ENCODE peak calls at places on chromosome 18, in six cellular contexts. N, E, L, P, Y and U are unnamed samples.

GRCh38 chr18:76496200-76496890 is 1.3 kb upstream of the ZNF516 start:
- DNase-seq in N (peak), E (peak), L (peak), P (peak), Y (peak), U (peak)

GRCh38 chr18:31205273-31205672 is 42.6 kb upstream of the DSC1 start:
- DNase-seq in N (no peak), E (no peak), L (no peak), P (no peak), Y (no peak), U (no peak)

GRCh38 chr18:13513015-13513414 is 213.3 kb downstream of the FAM210A start:
- DNase-seq in N (no peak), E (no peak), L (peak), P (no peak), Y (no peak), U (no peak)

GRCh38 chr18:7897119-7897518 is 330.0 kb downstream of the PTPRM start:
- DNase-seq in N (no peak), E (no peak), L (no peak), P (no peak), Y (no peak), U (no peak)

GRCh38 chr18:31102941-31103340 is 720 bp upstream of the DSC2 start:
- DNase-seq in N (no peak), E (no peak), L (no peak), P (no peak), Y (no peak), U (no peak)

GRCh38 chr18:28854964-28855363 is 678.0 kb upstream of the CDH2 start:
- DNase-seq in N (peak), E (no peak), L (no peak), P (no peak), Y (no peak), U (no peak)

GRCh38 chr18:30177056-30177455 is 865.5 kb downstream of the DSC3 start:
- DNase-seq in N (no peak), E (no peak), L (no peak), P (no peak), Y (no peak), U (no peak)

GRCh38 chr18:62832282-62832681 is 116.9 kb downstream of the PHLPP1 start:
- DNase-seq in N (no peak), E (no peak), L (no peak), P (no peak), Y (no peak), U (no peak)

GRCh38 chr18:5895300-5895885 is at the start of gene TMEM200C:
- DNase-seq in N (peak), E (no peak), L (no peak), P (peak), Y (peak), U (no peak)

GRCh38 chr18:26227051-26227672 is 917 bp downstream of the TAF4B start:
- DNase-seq in N (no peak), E (no peak), L (no peak), P (peak), Y (peak), U (no peak)

GRCh38 chr18:26225915-26226228 is 373 bp upstream of the TAF4B start:
- DNase-seq in N (no peak), E (no peak), L (no peak), P (no peak), Y (no peak), U (no peak)

GRCh38 chr18:26228562-26229260 is 2.5 kb downstream of the TAF4B start:
- DNase-seq in N (no peak), E (no peak), L (no peak), P (no peak), Y (no peak), U (no peak)

GRCh38 chr18:26225022-26225693 is 1.1 kb upstream of the TAF4B start:
- DNase-seq in N (no peak), E (no peak), L (no peak), P (no peak), Y (no peak), U (no peak)

GRCh38 chr18:26226229-26227050 is at the start of gene TAF4B:
- DNase-seq in N (peak), E (peak), L (peak), P (peak), Y (peak), U (peak)
- TF ChIP-seq POLR2A in N (no peak), E (no peak), L (peak), P (peak), Y (peak), U (no peak)

GRCh38 chr18:26654173-26655009 is 106.0 kb upstream of the KCTD1 start:
- DNase-seq in N (no peak), E (no peak), L (no peak), P (no peak), Y (no peak), U (no peak)
- TF ChIP-seq CTCF in N (no peak), E (no peak), L (no peak), P (no peak), Y (no peak), U (no peak)

GRCh38 chr18:36176177-36176584 is 11.1 kb upstream of the MOCOS start:
- DNase-seq in N (no peak), E (no peak), L (no peak), P (no peak), Y (no peak), U (no peak)
- TF ChIP-seq POLR2A in N (no peak), E (no peak), L (no peak), P (no peak), Y (no peak), U (no peak)

DNA sequence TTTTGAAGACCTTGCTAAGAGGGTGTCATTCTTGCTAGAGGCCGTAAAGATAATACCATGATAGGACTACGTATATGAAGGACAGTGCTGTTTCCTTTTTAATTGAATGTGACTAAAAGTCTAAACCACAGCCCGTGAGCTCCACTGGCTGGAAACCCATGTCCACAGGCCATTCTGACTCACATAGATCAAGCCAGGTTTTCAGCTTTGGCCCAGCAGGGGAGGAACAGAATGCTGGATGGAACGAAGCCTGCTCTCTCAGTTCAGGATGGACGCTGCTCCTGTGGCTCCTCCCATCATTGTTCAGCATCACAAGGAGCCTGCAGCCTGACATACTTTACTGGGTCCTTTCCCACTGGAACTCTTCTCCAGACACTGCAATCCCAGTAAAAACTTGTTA is 47.6 kb downstream of the ALPK2 start:
- DNase-seq in N (peak), E (no peak), L (no peak), P (no peak), Y (no peak), U (no peak)
- TF ChIP-seq CTCF in N (peak), E (no peak), L (no peak), P (no peak), Y (no peak), U (no peak)

GRCh38 chr18:22493940-22494339 is 76.2 kb upstream of the CTAGE1 start:
- DNase-seq in N (peak), E (no peak), L (no peak), P (no peak), Y (peak), U (no peak)
- TF ChIP-seq POLR2A in N (no peak), E (no peak), L (no peak), P (no peak), Y (no peak), U (no peak)

DNA sequence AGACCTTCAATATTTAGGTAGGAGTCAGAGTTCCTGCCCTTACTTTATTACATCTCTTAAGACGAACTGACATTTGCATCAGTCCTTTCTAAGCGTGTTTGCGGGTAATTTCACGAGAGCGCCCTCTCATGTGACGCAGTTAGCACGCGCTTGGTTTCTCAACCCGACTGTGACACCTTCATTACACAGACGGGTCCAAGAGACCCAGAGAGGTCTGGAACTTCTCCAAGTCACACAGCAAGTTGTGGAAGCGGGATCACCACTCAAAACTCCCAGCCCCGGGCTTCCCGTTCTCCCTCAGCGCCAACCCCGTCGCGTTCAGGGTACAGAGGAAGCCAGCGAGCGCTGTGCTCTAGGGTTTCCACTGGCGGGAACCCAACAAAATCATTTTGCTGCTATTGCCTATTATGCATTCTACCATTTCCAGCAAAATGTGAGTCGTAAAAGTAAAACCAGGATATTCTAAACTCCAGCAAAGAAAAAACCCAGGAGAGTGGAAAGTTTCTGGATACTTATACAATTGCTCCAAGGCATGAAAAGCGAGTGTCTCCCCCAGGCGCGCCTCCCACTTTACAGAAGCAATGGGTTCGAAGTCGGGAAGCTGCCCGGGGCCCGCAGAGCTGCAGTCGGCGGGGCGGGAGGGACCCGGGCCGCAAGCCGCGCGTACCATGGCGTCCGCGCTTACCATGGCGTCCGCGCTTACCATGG is 583 bp downstream of the ENOSF1 start:
- DNase-seq in N (peak), E (peak), L (peak), P (peak), Y (peak), U (peak)
- TF ChIP-seq CTCF in N (peak), E (no peak), L (no peak), P (no peak), Y (no peak), U (no peak)

GRCh38 chr18:11999431-11999830 is 18.1 kb downstream of the IMPA2 start:
- DNase-seq in N (no peak), E (no peak), L (no peak), P (no peak), Y (no peak), U (no peak)

GRCh38 chr18:12003894-12004293 is 22.6 kb downstream of the IMPA2 start:
- DNase-seq in N (no peak), E (no peak), L (no peak), P (no peak), Y (peak), U (no peak)

GRCh38 chr18:12000072-12000659 is 18.9 kb downstream of the IMPA2 start:
- DNase-seq in N (no peak), E (no peak), L (no peak), P (no peak), Y (no peak), U (no peak)

GRCh38 chr18:11998182-11998581 is 16.9 kb downstream of the IMPA2 start:
- DNase-seq in N (no peak), E (peak), L (no peak), P (no peak), Y (no peak), U (no peak)

DNA sequence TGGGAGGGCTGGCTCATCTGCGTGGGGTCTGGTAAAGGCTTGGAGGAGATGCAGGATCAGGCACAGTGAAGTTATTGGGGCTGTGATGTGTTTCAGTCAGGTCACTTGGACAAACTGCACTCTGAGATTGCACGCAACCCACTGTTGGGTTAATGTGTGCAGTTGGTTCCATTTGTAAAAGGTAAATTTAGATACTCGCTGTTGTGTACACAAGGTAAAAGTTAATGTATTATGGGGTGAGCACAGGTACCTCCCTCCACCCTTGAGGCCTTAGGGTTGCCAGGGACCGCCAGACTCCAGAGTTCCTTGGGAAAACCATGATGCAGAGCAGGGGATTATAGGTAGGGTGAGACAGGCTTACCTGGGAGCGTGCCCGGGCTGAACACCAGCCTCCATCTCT is 20.1 kb downstream of the IMPA2 start:
- DNase-seq in N (no peak), E (no peak), L (no peak), P (no peak), Y (no peak), U (no peak)
- TF ChIP-seq POLR2A in N (no peak), E (no peak), L (no peak), P (no peak), Y (no peak), U (no peak)

GRCh38 chr18:45916302-45916701 is 50.8 kb downstream of the EPG5 start:
- DNase-seq in N (no peak), E (no peak), L (no peak), P (no peak), Y (no peak), U (no peak)
- TF ChIP-seq CTCF in N (no peak), E (no peak), L (no peak), P (no peak), Y (no peak), U (no peak)

GRCh38 chr18:58195278-58195721 is 151.3 kb downstream of the NEDD4L start:
- DNase-seq in N (no peak), E (no peak), L (no peak), P (peak), Y (no peak), U (no peak)
- TF ChIP-seq POLR2A in N (no peak), E (no peak), L (no peak), P (no peak), Y (no peak), U (no peak)